ENCODE peak calls at places on chromosomes 12 and 14, in seven cellular contexts. One of them, this sample, is unnamed. For H3K4me1, the result is how much of the 10 kb centered on the place peaks cover.

GRCh38 chr12:57518920-57519757 is 1.2 kb downstream of the DDIT3 start:
- DNase-seq in uterus: peak
- DNase-seq in colonic mucosa: peak
- DNase-seq in stomach: peak
- DNase-seq in lung: peak
- DNase-seq in astrocyte: no peak
- DNase-seq in mesendoderm: peak
- DNase-seq in this sample: peak

GRCh38 chr12:46635818-46636217 is 190.0 kb downstream of the SLC38A4 start:
- DNase-seq in uterus: no peak
- DNase-seq in colonic mucosa: no peak
- DNase-seq in astrocyte: no peak
- DNase-seq in lung: no peak
- DNase-seq in stomach: no peak
- DNase-seq in mesendoderm: no peak
- DNase-seq in this sample: no peak

GRCh38 chr12:25054076-25054782 is 105.3 kb upstream of the BCAT1 start:
- DNase-seq in uterus: no peak
- DNase-seq in lung: no peak
- DNase-seq in stomach: no peak
- DNase-seq in mesendoderm: no peak
- DNase-seq in astrocyte: peak
- DNase-seq in colonic mucosa: no peak
- DNase-seq in this sample: no peak

GRCh38 chr12:12885060-12885792 is 6.1 kb upstream of the GPRC5A start:
- DNase-seq in colonic mucosa: no peak
- DNase-seq in lung: no peak
- DNase-seq in stomach: no peak
- DNase-seq in astrocyte: peak
- DNase-seq in mesendoderm: peak
- DNase-seq in uterus: no peak
- DNase-seq in this sample: no peak

GRCh38 chr14:64806202-64806861 is 73.4 kb downstream of the SPTB start:
- DNase-seq in astrocyte: peak
- DNase-seq in lung: peak
- DNase-seq in uterus: no peak
- DNase-seq in mesendoderm: no peak
- DNase-seq in colonic mucosa: no peak
- DNase-seq in stomach: peak
- DNase-seq in this sample: no peak

GRCh38 chr12:54017027-54017788 is 8.4 kb downstream of the HOXC8 start:
- DNase-seq in uterus: no peak
- DNase-seq in mesendoderm: no peak
- DNase-seq in lung: no peak
- DNase-seq in astrocyte: no peak
- DNase-seq in colonic mucosa: no peak
- DNase-seq in stomach: no peak
- DNase-seq in this sample: no peak

GRCh38 chr12:53200458-53201169 is 6.4 kb downstream of the ITGB7 start:
- DNase-seq in uterus: no peak
- DNase-seq in stomach: no peak
- DNase-seq in lung: no peak
- DNase-seq in colonic mucosa: no peak
- DNase-seq in mesendoderm: no peak
- DNase-seq in astrocyte: no peak
- DNase-seq in this sample: no peak

GRCh38 chr14:24439830-24440605 is 2.6 kb downstream of the SDR39U1 start:
- DNase-seq in lung: no peak
- DNase-seq in astrocyte: no peak
- DNase-seq in uterus: no peak
- DNase-seq in mesendoderm: no peak
- DNase-seq in stomach: no peak
- DNase-seq in colonic mucosa: no peak
- DNase-seq in this sample: no peak

GRCh38 chr14:51145246-51145645 is 50.3 kb upstream of the TRIM9 start:
- DNase-seq in uterus: no peak
- DNase-seq in mesendoderm: no peak
- DNase-seq in lung: no peak
- DNase-seq in astrocyte: no peak
- DNase-seq in colonic mucosa: no peak
- DNase-seq in stomach: no peak
- DNase-seq in this sample: no peak

GRCh38 chr12:51721281-51721940 is 127.1 kb downstream of the FIGNL2 start:
- DNase-seq in uterus: peak
- DNase-seq in mesendoderm: peak
- DNase-seq in stomach: no peak
- DNase-seq in lung: peak
- DNase-seq in colonic mucosa: no peak
- DNase-seq in astrocyte: peak
- DNase-seq in this sample: peak

DNA sequence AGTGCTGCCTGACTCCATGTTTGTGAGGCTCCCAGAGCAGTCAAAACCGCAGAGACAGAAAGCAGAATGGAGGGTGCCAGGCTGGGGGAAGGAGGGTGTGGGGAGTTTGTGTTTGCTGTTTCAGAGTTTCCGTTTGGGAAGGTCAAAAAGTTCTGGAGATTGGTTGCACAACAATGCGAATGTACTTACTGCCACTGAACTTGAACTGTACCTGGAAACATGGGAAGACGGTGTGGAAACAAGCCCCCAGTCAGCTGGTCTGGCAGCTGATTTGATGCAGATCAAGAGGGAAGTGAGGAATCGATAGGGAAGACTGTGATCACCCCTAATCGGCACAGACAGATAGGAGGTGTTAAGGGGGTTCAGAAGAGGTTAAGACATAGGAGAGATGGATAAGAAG is 35.3 kb upstream of the INF2 start:
- DNase-seq in colonic mucosa: no peak
- DNase-seq in mesendoderm: no peak
- DNase-seq in stomach: no peak
- DNase-seq in astrocyte: no peak
- DNase-seq in uterus: no peak
- DNase-seq in lung: no peak
- DNase-seq in this sample: no peak
- H3K4me1 ChIP-seq in colonic mucosa: under half
- H3K4me1 ChIP-seq in mesendoderm: under half
- H3K4me1 ChIP-seq in stomach: under half
- H3K4me1 ChIP-seq in astrocyte: under half
- H3K4me1 ChIP-seq in uterus: under half
- H3K4me1 ChIP-seq in lung: under half
- H3K4me1 ChIP-seq in this sample: under half

GRCh38 chr14:88941414-88941813 is 117.0 kb downstream of the TTC8 start:
- DNase-seq in mesendoderm: no peak
- DNase-seq in colonic mucosa: no peak
- DNase-seq in astrocyte: no peak
- DNase-seq in uterus: no peak
- DNase-seq in lung: no peak
- DNase-seq in stomach: no peak
- DNase-seq in this sample: no peak
- H3K4me3 ChIP-seq in mesendoderm: no peak
- H3K4me3 ChIP-seq in colonic mucosa: no peak
- H3K4me3 ChIP-seq in astrocyte: no peak
- H3K4me3 ChIP-seq in uterus: no peak
- H3K4me3 ChIP-seq in lung: no peak
- H3K4me3 ChIP-seq in stomach: no peak
- H3K4me3 ChIP-seq in this sample: no peak

DNA sequence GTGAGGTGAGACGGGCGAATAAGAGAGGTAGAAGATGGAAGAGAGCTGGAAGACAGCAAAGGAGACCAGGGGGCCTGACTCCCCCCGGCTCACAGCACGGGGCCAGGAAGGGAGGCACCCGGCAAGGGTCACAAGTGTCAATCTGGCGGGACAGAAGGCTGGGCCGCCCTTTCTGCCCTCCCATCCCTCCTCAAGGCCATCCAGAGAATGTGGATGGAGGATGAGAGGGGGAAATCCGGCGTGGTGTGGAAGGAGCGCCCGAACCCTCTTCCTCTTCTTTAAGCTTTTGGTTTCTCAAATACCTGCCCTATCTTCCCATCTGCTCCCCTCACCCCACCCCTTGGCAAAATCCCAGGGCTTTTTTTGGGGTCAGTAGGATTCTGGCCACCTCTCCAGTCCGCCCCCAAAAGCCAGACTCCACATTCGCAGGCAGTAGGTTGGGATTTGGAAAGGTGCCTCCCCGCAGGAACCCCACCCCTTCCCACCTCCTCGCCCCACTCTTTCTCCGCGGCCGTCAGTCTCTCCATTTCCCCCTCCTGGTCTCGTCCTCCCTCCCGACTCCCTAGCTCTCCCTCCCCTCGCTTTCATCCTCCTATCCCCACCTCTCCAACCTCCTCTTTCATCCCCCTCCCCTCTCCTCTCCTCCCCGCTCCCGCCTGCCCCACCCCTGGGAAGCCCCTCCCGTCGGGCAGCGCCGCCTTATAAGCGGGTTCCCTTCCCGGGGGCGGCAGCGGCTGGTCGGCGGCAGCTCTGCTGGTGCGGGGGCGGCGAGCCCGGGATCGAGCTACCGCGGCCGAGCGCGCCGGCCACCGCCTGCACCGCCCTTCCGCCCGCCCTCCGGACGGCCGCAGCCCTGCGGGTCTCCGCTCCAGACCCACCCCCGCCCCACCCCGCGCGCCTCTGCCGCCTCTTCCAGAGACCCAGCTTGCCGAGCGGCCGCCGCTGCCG is at the start of gene PTMS:
- DNase-seq in uterus: peak
- DNase-seq in stomach: peak
- DNase-seq in mesendoderm: peak
- DNase-seq in astrocyte: peak
- DNase-seq in lung: peak
- DNase-seq in colonic mucosa: peak
- DNase-seq in this sample: peak
- H3K4me1 ChIP-seq in uterus: under half
- H3K4me1 ChIP-seq in stomach: half or more
- H3K4me1 ChIP-seq in mesendoderm: under half
- H3K4me1 ChIP-seq in astrocyte: under half
- H3K4me1 ChIP-seq in lung: under half
- H3K4me1 ChIP-seq in colonic mucosa: under half
- H3K4me1 ChIP-seq in this sample: under half

DNA sequence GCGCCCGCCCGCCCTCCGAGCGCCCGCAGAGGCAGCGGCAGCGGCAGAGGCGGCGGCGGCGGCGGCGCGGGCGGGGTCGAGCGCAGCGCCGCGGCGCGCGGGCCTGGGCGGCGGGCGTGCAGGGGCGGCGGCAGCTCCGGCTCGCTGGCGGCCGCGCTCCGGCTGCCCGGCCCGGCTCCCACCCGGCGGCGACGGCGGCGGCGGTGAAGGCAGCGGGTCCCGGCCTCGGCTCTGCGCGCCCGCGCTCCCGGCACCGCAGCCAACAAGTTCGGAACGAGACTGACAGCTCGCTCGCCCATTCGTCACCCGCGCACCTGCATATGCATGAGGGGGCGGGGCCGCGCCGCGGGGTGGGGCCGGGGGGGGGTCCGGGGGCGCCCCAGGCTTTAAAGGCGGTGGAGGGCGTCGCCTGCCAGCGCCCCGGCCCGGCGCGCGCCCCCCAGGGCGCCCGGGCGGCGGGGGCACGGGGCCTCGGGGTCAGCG is at the start of gene JAG2:
- DNase-seq in mesendoderm: peak
- DNase-seq in astrocyte: peak
- DNase-seq in uterus: no peak
- DNase-seq in lung: peak
- DNase-seq in colonic mucosa: peak
- DNase-seq in stomach: peak
- DNase-seq in this sample: peak
- H3K4me3 ChIP-seq in mesendoderm: no peak
- H3K4me3 ChIP-seq in astrocyte: no peak
- H3K4me3 ChIP-seq in uterus: no peak
- H3K4me3 ChIP-seq in lung: peak
- H3K4me3 ChIP-seq in colonic mucosa: peak
- H3K4me3 ChIP-seq in stomach: peak
- H3K4me3 ChIP-seq in this sample: peak

DNA sequence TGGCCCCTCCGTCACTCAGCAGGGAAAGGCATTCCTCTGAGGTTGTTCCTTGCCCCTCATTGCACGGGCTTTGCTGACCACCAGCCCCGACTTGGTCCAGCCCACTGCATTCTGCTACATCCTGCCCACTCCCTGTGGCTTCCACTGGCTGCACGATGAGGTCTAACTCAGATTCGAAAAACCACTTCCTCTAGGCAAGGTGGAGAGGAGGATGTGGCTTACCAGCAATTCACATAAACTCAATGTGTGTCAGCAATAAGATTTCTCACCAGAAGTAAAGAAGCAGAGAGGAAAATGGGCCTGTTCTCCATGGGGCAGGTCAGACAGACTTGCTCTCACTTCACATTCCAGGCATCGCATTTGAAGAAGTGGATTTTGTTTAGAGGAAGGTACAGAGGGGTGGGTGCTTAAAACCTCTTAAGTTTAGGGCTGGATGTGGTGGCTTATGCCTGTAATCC is 14.7 kb downstream of the GPR68 start:
- DNase-seq in stomach: no peak
- DNase-seq in uterus: no peak
- DNase-seq in astrocyte: peak
- DNase-seq in lung: no peak
- DNase-seq in mesendoderm: no peak
- DNase-seq in colonic mucosa: no peak
- DNase-seq in this sample: no peak
- H3K4me1 ChIP-seq in stomach: under half
- H3K4me1 ChIP-seq in uterus: under half
- H3K4me1 ChIP-seq in astrocyte: under half
- H3K4me1 ChIP-seq in lung: under half
- H3K4me1 ChIP-seq in mesendoderm: under half
- H3K4me1 ChIP-seq in colonic mucosa: under half
- H3K4me1 ChIP-seq in this sample: under half

DNA sequence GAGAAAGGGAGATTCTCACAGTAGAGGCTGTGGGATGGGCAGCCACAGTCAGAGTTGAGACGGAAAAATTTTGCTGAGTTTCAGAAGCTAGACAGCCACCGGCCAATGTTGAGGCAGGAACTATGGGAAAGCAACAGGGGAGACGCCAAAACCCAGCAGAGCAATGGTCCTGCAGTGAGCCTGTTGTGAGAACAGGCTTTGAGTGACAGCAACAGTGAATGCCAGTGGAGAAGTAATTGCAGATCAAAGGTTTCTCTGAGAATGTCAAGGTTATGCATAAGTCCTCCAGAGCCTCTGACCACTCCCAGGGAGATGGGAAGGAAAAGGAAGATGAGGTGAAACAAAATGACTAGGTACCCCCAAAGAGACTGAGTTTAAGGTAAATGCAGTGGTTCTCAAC is 54.2 kb upstream of the DAAM1 start:
- DNase-seq in astrocyte: no peak
- DNase-seq in colonic mucosa: no peak
- DNase-seq in uterus: no peak
- DNase-seq in stomach: no peak
- DNase-seq in lung: no peak
- DNase-seq in mesendoderm: no peak
- DNase-seq in this sample: no peak
- H3K4me3 ChIP-seq in astrocyte: no peak
- H3K4me3 ChIP-seq in colonic mucosa: no peak
- H3K4me3 ChIP-seq in uterus: no peak
- H3K4me3 ChIP-seq in stomach: no peak
- H3K4me3 ChIP-seq in lung: no peak
- H3K4me3 ChIP-seq in mesendoderm: no peak
- H3K4me3 ChIP-seq in this sample: no peak